ENCODE peak calls at places on chromosome X, in ten cellular contexts. Q is thyroid gland, X is epithelial cell of esophagus, H is heart right ventricle, U is endothelial cell, I is tibial artery, C is cardiac muscle cell, J is H9, R is ovary, M is A549. T is an unnamed sample.

GRCh38 chrX:51494409-51494808 is 2.0 kb downstream of the NUDT11 start:
- DNase-seq in I (no peak), R (no peak), X (no peak), H (no peak), C (no peak), Q (no peak), M (no peak), J (no peak), U (no peak), T (no peak)

GRCh38 chrX:72304877-72305276 is 837 bp downstream of the CITED1 start:
- DNase-seq in X (no peak), Q (peak; percentile 49), R (no peak), H (no peak), J (no peak), C (peak; percentile 33), I (no peak), M (no peak), U (no peak), T (peak; percentile 41)

GRCh38 chrX:150094375-150094774 is 156.1 kb upstream of the EOLA2 start:
- DNase-seq in R (no peak), H (no peak), X (no peak), I (peak; percentile 43), U (no peak), M (no peak), Q (no peak), C (no peak), J (no peak), T (no peak)

GRCh38 chrX:47623540-47624027 is 3.9 kb upstream of the SYN1 start:
- DNase-seq in C (peak; percentile 82), R (peak; percentile 54), H (peak; percentile 38), J (peak; percentile 94), X (peak; percentile 67), Q (peak; percentile 34), I (peak; percentile 23), M (peak; percentile 66), U (peak; percentile 51), T (peak; percentile 73)

GRCh38 chrX:149898554-149898953 is 17.6 kb downstream of the MAGEA8 start:
- DNase-seq in X (no peak), H (no peak), U (no peak), I (no peak), Q (no peak), M (no peak), C (no peak), J (no peak), R (no peak), T (no peak)

GRCh38 chrX:34879361-34879760 is 63.2 kb upstream of the FAM47B start:
- DNase-seq in M (no peak), Q (no peak), C (no peak), X (no peak), I (no peak), R (no peak), H (no peak), U (no peak), J (no peak), T (no peak)

GRCh38 chrX:150649096-150649870 is 43.9 kb upstream of the MTMR1 start:
- DNase-seq in J (no peak), M (no peak), X (no peak), I (peak; percentile 41), H (no peak), C (no peak), U (no peak), Q (peak; percentile 25), R (peak; percentile 65), T (peak; percentile 12)

GRCh38 chrX:103369479-103369878 is 6.9 kb upstream of the BEX3 start:
- DNase-seq in H (no peak), U (no peak), R (no peak), Q (no peak), M (no peak), X (no peak), I (no peak), J (no peak), C (no peak), T (no peak)

GRCh38 chrX:120235284-120235683 is 15.3 kb upstream of the ZBTB33 start:
- DNase-seq in C (no peak), J (no peak), X (no peak), H (no peak), M (no peak), I (no peak), Q (no peak), R (no peak), U (no peak), T (no peak)

GRCh38 chrX:108439961-108440696 is 491 bp downstream of the COL4A5 start:
- DNase-seq in J (peak; percentile 43), I (no peak), X (peak; percentile 30), M (peak; percentile 14), U (peak; percentile 17), R (peak; percentile 28), C (peak; percentile 67), H (peak; percentile 12), Q (peak; percentile 7), T (peak; percentile 26)

GRCh38 chrX:128928636-128929035 is 594.7 kb downstream of the SMARCA1 start:
- DNase-seq in X (no peak), J (no peak), M (no peak), C (no peak), R (no peak), I (no peak), Q (peak; percentile 20), H (no peak), U (no peak), T (no peak)

GRCh38 chrX:96004386-96004785 is 680.3 kb upstream of the DIAPH2 start:
- DNase-seq in C (no peak), M (no peak), H (no peak), U (no peak), R (no peak), X (peak; percentile 76), Q (no peak), J (no peak), I (no peak), T (no peak)

GRCh38 chrX:147838465-147839131 is 73.1 kb upstream of the FMR1 start:
- DNase-seq in I (no peak), Q (no peak), M (no peak), U (no peak), J (no peak), R (no peak), C (no peak), H (no peak), X (peak; percentile 13), T (no peak)

DNA sequence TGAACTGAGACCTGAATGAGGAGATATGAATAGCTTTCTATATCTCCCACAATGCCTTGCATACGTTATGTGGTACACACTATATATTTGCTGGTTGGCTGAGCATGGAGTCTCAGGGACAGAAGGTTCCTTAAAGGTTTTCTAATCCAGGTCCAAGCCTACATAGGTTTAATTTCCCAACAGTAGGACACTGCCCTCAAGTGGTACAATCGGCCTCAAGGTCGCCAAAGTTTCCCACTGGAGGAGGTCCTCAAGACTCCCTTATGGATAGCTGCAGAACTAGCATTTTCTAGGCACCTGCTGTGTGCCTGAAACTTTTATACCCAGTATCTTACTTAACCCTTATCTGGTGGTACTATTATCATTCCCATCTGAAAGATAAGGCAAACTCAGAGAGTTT is 21.0 kb upstream of the EFNB1 start:
- DNase-seq in H (no peak), X (no peak), I (no peak), M (peak; percentile 10), C (peak; percentile 38), R (no peak), Q (peak; percentile 1), U (peak; percentile 38), J (no peak), T (no peak)
- TF ChIP-seq CTCF in H (peak; percentile 27), X (peak; percentile 35), I (no peak), M (peak; percentile 39), C (peak; percentile 25), R (no peak), Q (no peak), U (peak; percentile 28), J (peak; percentile 59), T (no peak)

GRCh38 chrX:125203379-125203736 is 116.3 kb upstream of the TEX13C start:
- DNase-seq in C (peak; percentile 18), R (no peak), U (peak; percentile 19), H (peak; percentile 8), Q (peak; percentile 7), M (no peak), J (no peak), X (no peak), I (no peak), T (peak; percentile 34)

GRCh38 chrX:125203737-125204578 is 115.7 kb upstream of the TEX13C start:
- DNase-seq in R (no peak), M (no peak), X (peak; percentile 25), I (peak; percentile 28), U (peak; percentile 30), J (peak; percentile 53), C (peak; percentile 56), Q (peak; percentile 60), H (peak; percentile 17), T (peak; percentile 53)

GRCh38 chrX:125205918-125206665 is 113.6 kb upstream of the TEX13C start:
- DNase-seq in H (no peak), C (peak; percentile 54), I (no peak), J (peak; percentile 66), R (no peak), M (no peak), X (no peak), Q (peak; percentile 31), U (peak; percentile 22), T (peak; percentile 45)

GRCh38 chrX:125202486-125203378 is 116.9 kb upstream of the TEX13C start:
- DNase-seq in C (peak; percentile 0), I (no peak), M (no peak), H (no peak), R (no peak), X (no peak), Q (peak; percentile 0), J (peak; percentile 25), U (peak; percentile 3), T (no peak)

GRCh38 chrX:125205084-125205917 is 114.4 kb upstream of the TEX13C start:
- DNase-seq in X (peak; percentile 46), R (peak; percentile 9), Q (peak; percentile 78), J (peak; percentile 75), H (peak; percentile 34), I (peak; percentile 55), M (peak; percentile 41), C (peak; percentile 74), U (peak; percentile 63), T (peak; percentile 63)
- TF ChIP-seq CTCF in X (no peak), R (no peak), Q (no peak), J (peak; percentile 59), H (no peak), I (peak; percentile 12), M (peak; percentile 42), C (no peak), U (no peak), T (peak; percentile 16)

DNA sequence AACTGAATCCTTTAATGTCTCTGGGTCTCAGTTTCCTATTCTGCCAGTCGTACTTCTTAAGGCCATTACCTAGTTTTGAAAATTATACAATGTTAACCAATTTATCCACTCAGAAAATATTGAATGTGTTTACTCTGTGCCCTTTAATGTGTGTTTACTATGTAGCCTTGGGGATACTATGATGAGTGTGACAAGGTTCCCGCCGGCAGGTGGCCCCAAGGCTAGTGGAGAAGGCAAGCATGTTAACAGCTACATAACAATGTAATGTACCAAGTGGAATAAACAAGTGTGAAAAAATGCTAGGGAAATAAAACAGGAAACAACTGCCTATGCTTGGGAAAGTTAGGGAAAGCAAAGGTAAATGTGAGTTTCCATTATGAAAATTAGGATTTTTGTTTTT is 187.3 kb upstream of the MBNL3 start:
- DNase-seq in U (peak; percentile 2), R (no peak), M (no peak), Q (no peak), H (no peak), C (no peak), I (no peak), X (no peak), J (no peak), T (no peak)
- TF ChIP-seq CTCF in U (no peak), R (no peak), M (no peak), Q (no peak), H (no peak), C (no peak), I (no peak), X (no peak), J (peak; percentile 51), T (no peak)

GRCh38 chrX:3938587-3938986 is 225.1 kb upstream of the PRKX start:
- DNase-seq in I (no peak), M (no peak), U (no peak), R (no peak), H (no peak), C (no peak), X (no peak), Q (no peak), J (no peak), T (no peak)

GRCh38 chrX:3939967-3940610 is 226.6 kb upstream of the PRKX start:
- DNase-seq in X (peak; percentile 4), U (no peak), R (no peak), I (no peak), C (peak; percentile 21), M (no peak), H (no peak), J (no peak), Q (no peak), T (no peak)
- TF ChIP-seq CTCF in X (peak; percentile 28), U (peak; percentile 44), R (no peak), I (no peak), C (peak; percentile 44), M (peak; percentile 56), H (no peak), J (peak; percentile 74), Q (no peak), T (peak; percentile 34)

T was measured in glutamatergic neuron.